ENCODE peak calls at places on chromosomes 13 and 19, in seven cellular contexts. One of them, this sample, is unnamed.

GRCh38 chr19:16548956-16549355 is 6.7 kb upstream of the CHERP start:
- DNase-seq in MM.1S: no peak
- DNase-seq in astrocyte of the spinal cord: no peak
- DNase-seq in GM12865: no peak
- DNase-seq in progenitor cell of endocrine pancreas: no peak
- DNase-seq in AG09309: no peak
- DNase-seq in PC-9: no peak
- DNase-seq in this sample: no peak

GRCh38 chr13:47004022-47004421 is 107.2 kb upstream of the HTR2A start:
- DNase-seq in PC-9: no peak
- DNase-seq in progenitor cell of endocrine pancreas: no peak
- DNase-seq in astrocyte of the spinal cord: no peak
- DNase-seq in GM12865: no peak
- DNase-seq in AG09309: no peak
- DNase-seq in MM.1S: no peak
- DNase-seq in this sample: no peak

GRCh38 chr13:45718992-45719391 is 16.9 kb downstream of the CBY2 start:
- DNase-seq in progenitor cell of endocrine pancreas: no peak
- DNase-seq in AG09309: peak
- DNase-seq in GM12865: no peak
- DNase-seq in MM.1S: no peak
- DNase-seq in astrocyte of the spinal cord: peak
- DNase-seq in PC-9: no peak
- DNase-seq in this sample: no peak

GRCh38 chr13:33536639-33537425 is 251.3 kb upstream of the STARD13 start:
- DNase-seq in GM12865: no peak
- DNase-seq in MM.1S: no peak
- DNase-seq in PC-9: no peak
- DNase-seq in AG09309: peak
- DNase-seq in progenitor cell of endocrine pancreas: no peak
- DNase-seq in astrocyte of the spinal cord: peak
- DNase-seq in this sample: no peak

GRCh38 chr13:106277483-106278154 is 257.8 kb downstream of the EFNB2 start:
- DNase-seq in MM.1S: no peak
- DNase-seq in AG09309: no peak
- DNase-seq in GM12865: no peak
- DNase-seq in progenitor cell of endocrine pancreas: no peak
- DNase-seq in PC-9: no peak
- DNase-seq in astrocyte of the spinal cord: no peak
- DNase-seq in this sample: no peak

GRCh38 chr19:29724102-29724641 is 9.1 kb upstream of the C19orf12 start:
- DNase-seq in GM12865: peak
- DNase-seq in PC-9: no peak
- DNase-seq in progenitor cell of endocrine pancreas: no peak
- DNase-seq in astrocyte of the spinal cord: peak
- DNase-seq in MM.1S: no peak
- DNase-seq in AG09309: no peak
- DNase-seq in this sample: no peak

GRCh38 chr13:50713849-50714248 is 129.6 kb downstream of the DLEU7 start:
- DNase-seq in progenitor cell of endocrine pancreas: no peak
- DNase-seq in PC-9: no peak
- DNase-seq in AG09309: peak
- DNase-seq in astrocyte of the spinal cord: peak
- DNase-seq in MM.1S: no peak
- DNase-seq in GM12865: peak
- DNase-seq in this sample: no peak

GRCh38 chr13:109055850-109056249 is 426.4 kb downstream of the MYO16 start:
- DNase-seq in astrocyte of the spinal cord: no peak
- DNase-seq in PC-9: no peak
- DNase-seq in progenitor cell of endocrine pancreas: no peak
- DNase-seq in GM12865: no peak
- DNase-seq in AG09309: no peak
- DNase-seq in MM.1S: no peak
- DNase-seq in this sample: no peak

GRCh38 chr13:53249236-53249635 is 220.6 kb downstream of the OLFM4 start:
- DNase-seq in PC-9: no peak
- DNase-seq in progenitor cell of endocrine pancreas: no peak
- DNase-seq in MM.1S: no peak
- DNase-seq in AG09309: no peak
- DNase-seq in GM12865: no peak
- DNase-seq in astrocyte of the spinal cord: no peak
- DNase-seq in this sample: no peak

GRCh38 chr13:22812793-22813192 is 368.0 kb upstream of the SGCG start:
- DNase-seq in PC-9: no peak
- DNase-seq in astrocyte of the spinal cord: no peak
- DNase-seq in MM.1S: no peak
- DNase-seq in GM12865: no peak
- DNase-seq in progenitor cell of endocrine pancreas: no peak
- DNase-seq in AG09309: no peak
- DNase-seq in this sample: no peak

GRCh38 chr19:43518051-43518450 is 8.9 kb downstream of the ETHE1 start:
- DNase-seq in PC-9: no peak
- DNase-seq in MM.1S: no peak
- DNase-seq in AG09309: no peak
- DNase-seq in astrocyte of the spinal cord: no peak
- DNase-seq in progenitor cell of endocrine pancreas: no peak
- DNase-seq in GM12865: no peak
- DNase-seq in this sample: no peak

GRCh38 chr19:5436101-5436947 is 18.9 kb upstream of the ZNRF4 start:
- DNase-seq in astrocyte of the spinal cord: peak
- DNase-seq in AG09309: peak
- DNase-seq in PC-9: no peak
- DNase-seq in MM.1S: no peak
- DNase-seq in progenitor cell of endocrine pancreas: peak
- DNase-seq in GM12865: no peak
- DNase-seq in this sample: no peak

GRCh38 chr13:47976325-47976724 is 24.7 kb downstream of the SUCLA2 start:
- DNase-seq in AG09309: no peak
- DNase-seq in PC-9: no peak
- DNase-seq in astrocyte of the spinal cord: peak
- DNase-seq in GM12865: no peak
- DNase-seq in MM.1S: no peak
- DNase-seq in progenitor cell of endocrine pancreas: no peak
- DNase-seq in this sample: no peak

GRCh38 chr19:17325881-17326594 is 8.6 kb downstream of the ANO8 start:
- DNase-seq in AG09309: no peak
- DNase-seq in astrocyte of the spinal cord: peak
- DNase-seq in MM.1S: no peak
- DNase-seq in PC-9: no peak
- DNase-seq in progenitor cell of endocrine pancreas: no peak
- DNase-seq in GM12865: no peak
- DNase-seq in this sample: no peak

GRCh38 chr13:99322297-99323103 is 15.3 kb upstream of the GPR183 start:
- DNase-seq in progenitor cell of endocrine pancreas: no peak
- DNase-seq in GM12865: peak
- DNase-seq in MM.1S: no peak
- DNase-seq in PC-9: no peak
- DNase-seq in astrocyte of the spinal cord: peak
- DNase-seq in AG09309: peak
- DNase-seq in this sample: no peak

GRCh38 chr13:41354416-41354815 is 43.3 kb downstream of the NAA16 start:
- DNase-seq in progenitor cell of endocrine pancreas: no peak
- DNase-seq in MM.1S: no peak
- DNase-seq in AG09309: no peak
- DNase-seq in PC-9: no peak
- DNase-seq in GM12865: no peak
- DNase-seq in astrocyte of the spinal cord: no peak
- DNase-seq in this sample: no peak

GRCh38 chr13:33349996-33350826 is 64.7 kb upstream of the STARD13 start:
- DNase-seq in progenitor cell of endocrine pancreas: peak
- DNase-seq in GM12865: no peak
- DNase-seq in PC-9: peak
- DNase-seq in astrocyte of the spinal cord: peak
- DNase-seq in MM.1S: no peak
- DNase-seq in AG09309: no peak
- DNase-seq in this sample: no peak

DNA sequence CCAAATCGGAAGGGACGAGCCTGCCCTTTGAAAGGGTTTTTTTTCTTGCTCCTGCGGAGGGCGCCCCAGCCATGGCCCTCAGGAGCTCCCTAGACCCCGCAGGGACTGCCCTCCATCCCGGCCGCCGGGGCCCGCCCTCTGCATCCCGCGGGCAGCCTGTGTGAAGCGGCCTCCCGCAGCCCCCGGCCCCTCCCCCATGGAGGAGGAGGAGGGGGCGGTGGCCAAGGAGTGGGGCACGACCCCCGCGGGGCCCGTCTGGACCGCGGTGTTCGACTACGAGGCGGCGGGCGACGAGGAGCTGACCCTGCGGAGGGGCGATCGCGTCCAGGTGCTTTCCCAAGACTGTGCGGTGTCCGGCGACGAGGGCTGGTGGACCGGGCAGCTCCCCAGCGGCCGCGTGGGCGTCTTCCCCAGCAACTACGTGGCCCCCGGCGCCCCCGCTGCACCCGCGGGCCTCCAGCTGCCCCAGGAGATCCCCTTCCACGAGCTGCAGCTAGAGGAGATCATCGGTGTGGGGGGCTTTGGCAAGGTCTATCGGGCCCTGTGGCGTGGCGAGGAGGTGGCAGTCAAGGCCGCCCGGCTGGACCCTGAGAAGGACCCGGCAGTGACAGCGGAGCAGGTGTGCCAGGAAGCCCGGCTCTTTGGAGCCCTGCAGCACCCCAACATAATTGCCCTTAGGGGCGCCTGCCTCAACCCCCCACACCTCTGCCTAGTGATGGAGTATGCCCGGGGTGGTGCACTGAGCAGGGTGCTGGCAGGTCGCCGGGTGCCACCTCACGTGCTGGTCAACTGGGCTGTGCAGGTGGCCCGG is 815 bp downstream of the MAP3K10 start:
- DNase-seq in MM.1S: peak
- DNase-seq in GM12865: peak
- DNase-seq in progenitor cell of endocrine pancreas: peak
- DNase-seq in AG09309: no peak
- DNase-seq in astrocyte of the spinal cord: peak
- DNase-seq in PC-9: peak
- DNase-seq in this sample: peak
- TF ChIP-seq CTCF in MM.1S: peak
- TF ChIP-seq CTCF in GM12865: peak
- TF ChIP-seq CTCF in progenitor cell of endocrine pancreas: peak
- TF ChIP-seq CTCF in AG09309: no peak
- TF ChIP-seq CTCF in astrocyte of the spinal cord: no peak
- TF ChIP-seq CTCF in PC-9: no peak
- TF ChIP-seq CTCF in this sample: no peak

GRCh38 chr13:27774651-27775050 is 17.6 kb upstream of the GSX1 start:
- DNase-seq in MM.1S: no peak
- DNase-seq in astrocyte of the spinal cord: no peak
- DNase-seq in PC-9: no peak
- DNase-seq in GM12865: peak
- DNase-seq in AG09309: no peak
- DNase-seq in progenitor cell of endocrine pancreas: no peak
- DNase-seq in this sample: no peak

GRCh38 chr13:27774169-27774568 is 18.1 kb upstream of the GSX1 start:
- DNase-seq in AG09309: no peak
- DNase-seq in astrocyte of the spinal cord: no peak
- DNase-seq in PC-9: no peak
- DNase-seq in MM.1S: no peak
- DNase-seq in progenitor cell of endocrine pancreas: no peak
- DNase-seq in GM12865: peak
- DNase-seq in this sample: no peak

GRCh38 chr13:27775943-27776342 is 16.3 kb upstream of the GSX1 start:
- DNase-seq in AG09309: no peak
- DNase-seq in progenitor cell of endocrine pancreas: no peak
- DNase-seq in astrocyte of the spinal cord: no peak
- DNase-seq in PC-9: no peak
- DNase-seq in GM12865: no peak
- DNase-seq in MM.1S: no peak
- DNase-seq in this sample: no peak

GRCh38 chr13:27772651-27773425 is 19.4 kb upstream of the GSX1 start:
- DNase-seq in AG09309: no peak
- DNase-seq in PC-9: no peak
- DNase-seq in astrocyte of the spinal cord: no peak
- DNase-seq in MM.1S: peak
- DNase-seq in progenitor cell of endocrine pancreas: no peak
- DNase-seq in GM12865: peak
- DNase-seq in this sample: no peak

DNA sequence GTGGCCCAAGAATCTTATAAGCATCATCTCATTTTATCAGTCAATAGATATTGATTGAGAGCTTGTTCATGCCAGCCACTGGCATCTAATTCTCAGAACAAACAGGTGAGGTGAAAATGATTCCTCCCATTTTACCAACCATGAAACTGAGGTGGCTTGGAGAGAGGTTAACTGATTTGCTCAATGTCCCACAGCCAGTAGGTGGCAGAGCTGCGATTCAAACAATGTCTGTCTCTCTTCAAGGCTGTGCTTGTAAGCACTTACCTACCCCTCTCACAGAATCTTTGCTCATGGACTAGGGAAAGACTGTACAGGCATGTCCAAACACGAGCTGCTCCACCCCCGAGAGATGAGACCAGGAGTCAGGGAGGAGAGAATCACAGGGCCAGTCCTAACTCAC is 21.5 kb upstream of the GSX1 start:
- DNase-seq in AG09309: no peak
- DNase-seq in GM12865: peak
- DNase-seq in PC-9: no peak
- DNase-seq in MM.1S: peak
- DNase-seq in progenitor cell of endocrine pancreas: no peak
- DNase-seq in astrocyte of the spinal cord: no peak
- DNase-seq in this sample: no peak
- TF ChIP-seq CTCF in AG09309: peak
- TF ChIP-seq CTCF in GM12865: peak
- TF ChIP-seq CTCF in PC-9: peak
- TF ChIP-seq CTCF in MM.1S: peak
- TF ChIP-seq CTCF in progenitor cell of endocrine pancreas: peak
- TF ChIP-seq CTCF in astrocyte of the spinal cord: peak
- TF ChIP-seq CTCF in this sample: no peak

GRCh38 chr13:29849071-29849541 is 1.3 kb downstream of the UBL3 start:
- DNase-seq in progenitor cell of endocrine pancreas: no peak
- DNase-seq in GM12865: peak
- DNase-seq in AG09309: no peak
- DNase-seq in astrocyte of the spinal cord: no peak
- DNase-seq in MM.1S: peak
- DNase-seq in PC-9: no peak
- DNase-seq in this sample: no peak

GRCh38 chr13:29844441-29844840 is 6.0 kb downstream of the UBL3 start:
- DNase-seq in progenitor cell of endocrine pancreas: no peak
- DNase-seq in AG09309: no peak
- DNase-seq in MM.1S: no peak
- DNase-seq in GM12865: no peak
- DNase-seq in PC-9: no peak
- DNase-seq in astrocyte of the spinal cord: no peak
- DNase-seq in this sample: no peak

GRCh38 chr13:29847501-29847983 is 2.9 kb downstream of the UBL3 start:
- DNase-seq in AG09309: no peak
- DNase-seq in astrocyte of the spinal cord: peak
- DNase-seq in progenitor cell of endocrine pancreas: no peak
- DNase-seq in GM12865: no peak
- DNase-seq in PC-9: no peak
- DNase-seq in MM.1S: no peak
- DNase-seq in this sample: no peak

GRCh38 chr13:29846475-29847256 is 3.8 kb downstream of the UBL3 start:
- DNase-seq in GM12865: no peak
- DNase-seq in AG09309: no peak
- DNase-seq in progenitor cell of endocrine pancreas: no peak
- DNase-seq in PC-9: no peak
- DNase-seq in astrocyte of the spinal cord: peak
- DNase-seq in MM.1S: no peak
- DNase-seq in this sample: no peak

GRCh38 chr13:29845440-29846056 is 4.9 kb downstream of the UBL3 start:
- DNase-seq in MM.1S: no peak
- DNase-seq in astrocyte of the spinal cord: peak
- DNase-seq in PC-9: no peak
- DNase-seq in AG09309: no peak
- DNase-seq in GM12865: no peak
- DNase-seq in progenitor cell of endocrine pancreas: no peak
- DNase-seq in this sample: no peak
- TF ChIP-seq CTCF in MM.1S: no peak
- TF ChIP-seq CTCF in astrocyte of the spinal cord: peak
- TF ChIP-seq CTCF in PC-9: peak
- TF ChIP-seq CTCF in AG09309: no peak
- TF ChIP-seq CTCF in GM12865: no peak
- TF ChIP-seq CTCF in progenitor cell of endocrine pancreas: peak
- TF ChIP-seq CTCF in this sample: no peak

GRCh38 chr19:42096255-42096837 is 20.4 kb downstream of the ZNF574 start:
- DNase-seq in AG09309: no peak
- DNase-seq in progenitor cell of endocrine pancreas: no peak
- DNase-seq in GM12865: no peak
- DNase-seq in astrocyte of the spinal cord: no peak
- DNase-seq in PC-9: no peak
- DNase-seq in MM.1S: no peak
- DNase-seq in this sample: no peak
- TF ChIP-seq CTCF in AG09309: no peak
- TF ChIP-seq CTCF in progenitor cell of endocrine pancreas: no peak
- TF ChIP-seq CTCF in GM12865: no peak
- TF ChIP-seq CTCF in astrocyte of the spinal cord: no peak
- TF ChIP-seq CTCF in PC-9: no peak
- TF ChIP-seq CTCF in MM.1S: no peak
- TF ChIP-seq CTCF in this sample: no peak

This sample was measured in activated B cell treated with CpG ODN at 0.5 μM for 24 hours.